ENCODE peak calls at places on chromosomes 3 and 15, in four cellular contexts. One of them, this sample, is unnamed.

GRCh38 chr3:126474498-126475410 is 937 bp downstream of the ZXDC start:
- DNase-seq in neuronal stem cell: peak; percentile 30
- DNase-seq in IMR-90: peak; percentile 35
- DNase-seq in trophoblast cell: peak; percentile 48
- DNase-seq in this sample: no peak

GRCh38 chr3:193693774-193694173 is 100.8 kb downstream of the OPA1 start:
- DNase-seq in neuronal stem cell: no peak
- DNase-seq in trophoblast cell: no peak
- DNase-seq in IMR-90: no peak
- DNase-seq in this sample: no peak

GRCh38 chr3:158725348-158725966 is 6.8 kb downstream of the RARRES1 start:
- DNase-seq in neuronal stem cell: no peak
- DNase-seq in trophoblast cell: no peak
- DNase-seq in IMR-90: peak; percentile 100
- DNase-seq in this sample: no peak

GRCh38 chr3:171459942-171460225 is 321 bp downstream of the TNIK start:
- DNase-seq in trophoblast cell: no peak
- DNase-seq in neuronal stem cell: peak; percentile 6
- DNase-seq in IMR-90: no peak
- DNase-seq in this sample: no peak

GRCh38 chr3:27324695-27325094 is 44.5 kb downstream of the NEK10 start:
- DNase-seq in neuronal stem cell: no peak
- DNase-seq in trophoblast cell: no peak
- DNase-seq in IMR-90: no peak
- DNase-seq in this sample: no peak

GRCh38 chr15:52417501-52417900 is 111.2 kb downstream of the MYO5A start:
- DNase-seq in IMR-90: peak; percentile 34
- DNase-seq in trophoblast cell: no peak
- DNase-seq in neuronal stem cell: no peak
- DNase-seq in this sample: no peak

GRCh38 chr3:126212629-126213375 is 32.4 kb upstream of the ALDH1L1 start:
- DNase-seq in neuronal stem cell: peak; percentile 81
- DNase-seq in IMR-90: peak; percentile 12
- DNase-seq in trophoblast cell: no peak
- DNase-seq in this sample: peak; percentile 76

GRCh38 chr15:59570364-59570763 is 41.2 kb upstream of the GCNT3 start:
- DNase-seq in neuronal stem cell: no peak
- DNase-seq in trophoblast cell: peak; percentile 88
- DNase-seq in IMR-90: no peak
- DNase-seq in this sample: no peak

GRCh38 chr15:40330368-40330836 is 6.9 kb downstream of the INAFM2 start:
- DNase-seq in IMR-90: peak; percentile 66
- DNase-seq in neuronal stem cell: no peak
- DNase-seq in trophoblast cell: no peak
- DNase-seq in this sample: no peak

GRCh38 chr15:78909791-78910228 is 35.0 kb downstream of the CTSH start:
- DNase-seq in trophoblast cell: no peak
- DNase-seq in neuronal stem cell: peak; percentile 68
- DNase-seq in IMR-90: peak; percentile 45
- DNase-seq in this sample: peak; percentile 67

GRCh38 chr3:11618897-11619296 is 24.8 kb downstream of the VGLL4 start:
- DNase-seq in trophoblast cell: no peak
- DNase-seq in IMR-90: no peak
- DNase-seq in neuronal stem cell: no peak
- DNase-seq in this sample: no peak

GRCh38 chr3:53193466-53194217 is 32.6 kb downstream of the PRKCD start:
- DNase-seq in IMR-90: no peak
- DNase-seq in trophoblast cell: no peak
- DNase-seq in neuronal stem cell: no peak
- DNase-seq in this sample: no peak

GRCh38 chr3:111712294-111713180 is 117.4 kb upstream of the ZBED2 start:
- DNase-seq in neuronal stem cell: no peak
- DNase-seq in IMR-90: no peak
- DNase-seq in trophoblast cell: no peak
- DNase-seq in this sample: no peak

GRCh38 chr15:95734422-95735316 is 595.8 kb upstream of the NR2F2 start:
- DNase-seq in neuronal stem cell: no peak
- DNase-seq in trophoblast cell: no peak
- DNase-seq in IMR-90: no peak
- DNase-seq in this sample: no peak

GRCh38 chr15:98289747-98290146 is 329.2 kb downstream of the ARRDC4 start:
- DNase-seq in trophoblast cell: no peak
- DNase-seq in IMR-90: no peak
- DNase-seq in neuronal stem cell: no peak
- DNase-seq in this sample: no peak

GRCh38 chr3:72133329-72134011 is 348.5 kb upstream of the PROK2 start:
- DNase-seq in IMR-90: no peak
- DNase-seq in neuronal stem cell: no peak
- DNase-seq in trophoblast cell: no peak
- DNase-seq in this sample: no peak

GRCh38 chr3:117054551-117054950 is 345.0 kb downstream of the TUSC7 start:
- DNase-seq in trophoblast cell: no peak
- DNase-seq in IMR-90: no peak
- DNase-seq in neuronal stem cell: no peak
- DNase-seq in this sample: no peak

GRCh38 chr3:159187232-159187631 is 385.4 kb downstream of the MFSD1 start:
- DNase-seq in neuronal stem cell: no peak
- DNase-seq in IMR-90: no peak
- DNase-seq in trophoblast cell: no peak
- DNase-seq in this sample: no peak

GRCh38 chr3:7172996-7173395 is 312.1 kb downstream of the GRM7 start:
- DNase-seq in trophoblast cell: no peak
- DNase-seq in IMR-90: no peak
- DNase-seq in neuronal stem cell: no peak
- DNase-seq in this sample: no peak

GRCh38 chr3:7166460-7166859 is 305.5 kb downstream of the GRM7 start:
- DNase-seq in IMR-90: no peak
- DNase-seq in trophoblast cell: no peak
- DNase-seq in neuronal stem cell: no peak
- DNase-seq in this sample: no peak

DNA sequence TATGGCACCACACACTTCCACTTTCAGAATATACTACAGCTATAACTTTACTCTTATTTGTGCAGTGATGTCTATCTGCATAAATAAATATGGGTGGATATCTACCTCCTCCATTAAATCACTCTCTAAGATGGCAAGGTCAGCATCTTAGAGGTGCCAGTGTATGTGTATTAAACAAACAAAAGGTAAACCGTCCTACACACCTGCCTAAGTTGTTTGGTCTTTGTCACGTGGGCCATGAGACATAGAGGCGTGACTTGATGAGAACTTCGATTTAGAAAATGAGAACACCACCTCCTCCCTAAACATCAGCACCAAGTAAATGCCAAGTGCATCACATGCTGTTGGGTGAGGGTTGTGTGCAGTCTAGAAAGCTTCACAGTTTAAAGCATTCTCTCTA is 310.6 kb downstream of the GRM7 start:
- DNase-seq in neuronal stem cell: no peak
- DNase-seq in IMR-90: no peak
- DNase-seq in trophoblast cell: no peak
- DNase-seq in this sample: no peak
- H3K9me3 ChIP-seq in neuronal stem cell: no peaks in the 10 kb centered on the region
- H3K9me3 ChIP-seq in IMR-90: peaks cover 6% of the 10 kb centered on the region
- H3K9me3 ChIP-seq in trophoblast cell: no peaks in the 10 kb centered on the region
- H3K9me3 ChIP-seq in this sample: no peaks in the 10 kb centered on the region

GRCh38 chr3:129890891-129891290 is 2.6 kb downstream of the TMCC1 start:
- DNase-seq in trophoblast cell: no peak
- DNase-seq in neuronal stem cell: no peak
- DNase-seq in IMR-90: no peak
- DNase-seq in this sample: no peak

GRCh38 chr3:129892486-129892856 is 1.0 kb downstream of the TMCC1 start:
- DNase-seq in neuronal stem cell: no peak
- DNase-seq in IMR-90: no peak
- DNase-seq in trophoblast cell: no peak
- DNase-seq in this sample: no peak

GRCh38 chr3:129890125-129890524 is 3.4 kb downstream of the TMCC1 start:
- DNase-seq in trophoblast cell: no peak
- DNase-seq in IMR-90: no peak
- DNase-seq in neuronal stem cell: no peak
- DNase-seq in this sample: no peak

GRCh38 chr3:129893616-129894070 is at the start of gene TMCC1:
- DNase-seq in trophoblast cell: peak; percentile 85
- DNase-seq in neuronal stem cell: peak; percentile 86
- DNase-seq in IMR-90: peak; percentile 64
- DNase-seq in this sample: peak; percentile 93

GRCh38 chr3:129892857-129893615 is 475 bp downstream of the TMCC1 start:
- DNase-seq in trophoblast cell: peak; percentile 50
- DNase-seq in IMR-90: no peak
- DNase-seq in neuronal stem cell: peak; percentile 72
- DNase-seq in this sample: peak; percentile 65
- H3K14ac ChIP-seq in trophoblast cell: peak overlapping the region; percentile 65
- H3K14ac ChIP-seq in IMR-90: peak overlapping the region; percentile 90
- H3K14ac ChIP-seq in neuronal stem cell: no peak overlapping the region
- H3K14ac ChIP-seq in this sample: peak overlapping the region; percentile 88

GRCh38 chr15:23690015-23690414 is 2.9 kb upstream of the NDN start:
- DNase-seq in trophoblast cell: no peak
- DNase-seq in IMR-90: no peak
- DNase-seq in neuronal stem cell: no peak
- DNase-seq in this sample: no peak

GRCh38 chr15:23686466-23687142 is 501 bp downstream of the NDN start:
- DNase-seq in trophoblast cell: no peak
- DNase-seq in IMR-90: peak; percentile 4
- DNase-seq in neuronal stem cell: no peak
- DNase-seq in this sample: peak; percentile 26

GRCh38 chr15:23690450-23690852 is 3.3 kb upstream of the NDN start:
- DNase-seq in IMR-90: peak; percentile 61
- DNase-seq in trophoblast cell: no peak
- DNase-seq in neuronal stem cell: peak; percentile 62
- DNase-seq in this sample: peak; percentile 61

GRCh38 chr15:23687143-23687470 is at the start of gene NDN:
- DNase-seq in trophoblast cell: no peak
- DNase-seq in neuronal stem cell: peak; percentile 57
- DNase-seq in IMR-90: peak; percentile 52
- DNase-seq in this sample: peak; percentile 79
- H3K9me3 ChIP-seq in trophoblast cell: peaks cover 12% of the 10 kb centered on the region
- H3K9me3 ChIP-seq in neuronal stem cell: peaks cover 6% of the 10 kb centered on the region
- H3K9me3 ChIP-seq in IMR-90: no peaks in the 10 kb centered on the region
- H3K9me3 ChIP-seq in this sample: peaks cover 48% of the 10 kb centered on the region

GRCh38 chr3:106425021-106425420 is 556.2 kb upstream of the CBLB start:
- DNase-seq in trophoblast cell: no peak
- DNase-seq in IMR-90: peak; percentile 81
- DNase-seq in neuronal stem cell: no peak
- DNase-seq in this sample: no peak

GRCh38 chr3:106420628-106421027 is 551.8 kb upstream of the CBLB start:
- DNase-seq in IMR-90: no peak
- DNase-seq in trophoblast cell: no peak
- DNase-seq in neuronal stem cell: no peak
- DNase-seq in this sample: no peak

GRCh38 chr3:106423321-106424225 is 554.8 kb upstream of the CBLB start:
- DNase-seq in neuronal stem cell: no peak
- DNase-seq in trophoblast cell: no peak
- DNase-seq in IMR-90: no peak
- DNase-seq in this sample: no peak

GRCh38 chr3:106421928-106422327 is 553.1 kb upstream of the CBLB start:
- DNase-seq in IMR-90: peak; percentile 47
- DNase-seq in trophoblast cell: no peak
- DNase-seq in neuronal stem cell: no peak
- DNase-seq in this sample: no peak
- H3K14ac ChIP-seq in IMR-90: no peak overlapping the region
- H3K14ac ChIP-seq in trophoblast cell: no peak overlapping the region
- H3K14ac ChIP-seq in neuronal stem cell: no peak overlapping the region
- H3K14ac ChIP-seq in this sample: no peak overlapping the region

GRCh38 chr3:13705051-13705450 is 156.1 kb downstream of the FBLN2 start:
- DNase-seq in neuronal stem cell: no peak
- DNase-seq in IMR-90: no peak
- DNase-seq in trophoblast cell: no peak
- DNase-seq in this sample: no peak
- H3K9me3 ChIP-seq in neuronal stem cell: no peaks in the 10 kb centered on the region
- H3K9me3 ChIP-seq in IMR-90: peaks cover 8% of the 10 kb centered on the region
- H3K9me3 ChIP-seq in trophoblast cell: peaks cover 31% of the 10 kb centered on the region
- H3K9me3 ChIP-seq in this sample: peaks cover 6% of the 10 kb centered on the region

DNA sequence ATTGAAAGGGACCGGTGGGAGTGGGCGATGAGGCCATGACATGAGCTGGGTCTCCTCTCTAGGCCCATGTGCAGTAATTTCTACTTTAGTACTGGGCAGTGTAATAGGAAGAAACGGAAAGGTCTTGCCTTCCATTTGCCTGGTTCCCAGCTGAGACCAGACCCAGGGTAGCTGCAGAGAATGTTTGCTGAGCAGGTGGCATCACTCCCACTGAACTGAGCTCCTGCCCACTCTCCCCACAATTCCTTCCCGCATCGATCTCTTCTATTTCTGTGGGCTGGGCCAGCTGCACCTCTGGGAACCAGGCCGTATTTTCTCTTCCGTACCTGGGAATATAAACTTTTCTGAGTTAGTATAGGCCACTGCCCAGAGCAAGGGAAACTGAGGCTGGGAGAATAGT is 15.8 kb downstream of the ESYT3 start:
- DNase-seq in neuronal stem cell: no peak
- DNase-seq in trophoblast cell: no peak
- DNase-seq in IMR-90: no peak
- DNase-seq in this sample: no peak
- H3K14ac ChIP-seq in neuronal stem cell: no peak overlapping the region
- H3K14ac ChIP-seq in trophoblast cell: no peak overlapping the region
- H3K14ac ChIP-seq in IMR-90: no peak overlapping the region
- H3K14ac ChIP-seq in this sample: no peak overlapping the region